ENCODE peak calls at places on chromosomes 5 and 9, in four cellular contexts. P is cardiac muscle cell; I is CD8-positive, alpha-beta memory T cell; L is stomach. X is an unnamed sample.
A peak's percentile ranks its signal among the peaks of the same experiment; 100 is the strongest.

GRCh38 chr9:122991370-122991830 is 42.1 kb upstream of the GPR21 start:
- DNase-seq in P (peak; percentile 8), I (peak; percentile 52), L (no peak), X (no peak)

GRCh38 chr5:87195104-87195581 is 72.5 kb upstream of the RASA1 start:
- DNase-seq in P (no peak), L (no peak), I (no peak), X (no peak)

GRCh38 chr5:110366716-110367115 is 359.8 kb downstream of the TMEM232 start:
- DNase-seq in L (no peak), I (no peak), P (no peak), X (no peak)

GRCh38 chr5:115170924-115171510 is 1.3 kb upstream of the TRIM36 start:
- DNase-seq in L (no peak), P (no peak), I (no peak), X (no peak)

GRCh38 chr9:126986506-126986951 is 71.9 kb downstream of the RALGPS1 start:
- DNase-seq in P (no peak), L (no peak), I (peak; percentile 56), X (no peak)

GRCh38 chr9:119053070-119053469 is 316.2 kb downstream of the BRINP1 start:
- DNase-seq in P (no peak), L (no peak), I (no peak), X (no peak)

GRCh38 chr5:121762416-121762815 is 89.3 kb upstream of the FTMT start:
- DNase-seq in I (no peak), L (no peak), P (no peak), X (no peak)

GRCh38 chr9:34037626-34038025 is 11.1 kb downstream of the UBAP2 start:
- DNase-seq in I (no peak), L (no peak), P (no peak), X (no peak)

DNA sequence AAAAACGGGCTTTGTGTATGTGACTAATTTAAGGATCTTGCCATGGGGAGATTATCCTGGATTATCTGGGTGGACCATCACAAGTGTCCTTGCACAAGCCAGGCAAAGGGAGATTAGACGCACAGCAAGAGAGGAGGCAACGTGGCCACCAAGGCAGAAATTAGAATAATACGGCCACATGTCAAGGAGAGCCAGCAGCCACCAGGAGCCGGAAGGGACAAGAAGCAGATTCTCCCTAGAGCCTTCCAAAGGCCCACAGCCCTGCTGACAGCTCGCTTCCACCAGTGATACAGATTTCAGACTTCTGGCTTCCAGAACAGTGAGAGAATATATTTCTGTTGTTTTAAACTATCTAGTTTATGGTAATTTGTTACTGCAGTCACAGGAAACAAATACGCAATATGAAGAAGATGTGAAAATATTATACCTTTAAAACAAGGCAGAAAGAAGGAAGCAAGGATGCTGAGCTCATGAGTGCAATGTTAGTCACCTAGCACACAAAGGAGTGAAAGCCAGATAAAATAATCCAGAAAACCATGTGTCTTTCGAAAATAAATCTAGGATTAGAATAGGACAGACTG is 28.7 kb upstream of the F2RL1 start:
- DNase-seq in P (no peak), I (no peak), L (no peak), X (no peak)
- H3K27ac ChIP-seq in P (no peak overlapping the region), I (no peak overlapping the region), L (peak overlapping the region; percentile 80), X (no peak overlapping the region)

GRCh38 chr5:168315991-168316578 is 24.6 kb downstream of the WWC1 start:
- DNase-seq in I (no peak), L (peak; percentile 87), P (no peak), X (no peak)
- H3K27ac ChIP-seq in I (no peak overlapping the region), L (peak overlapping the region; percentile 92), P (no peak overlapping the region), X (peak overlapping the region; percentile 68)

GRCh38 chr5:150163547-150164059 is 3.0 kb upstream of the CDX1 start:
- DNase-seq in P (no peak), L (peak; percentile 41), I (no peak), X (no peak)

GRCh38 chr5:150160448-150161069 is 4.9 kb upstream of the PDGFRB start:
- DNase-seq in P (no peak), L (no peak), I (no peak), X (no peak)

GRCh38 chr5:150163035-150163434 is 3.5 kb upstream of the CDX1 start:
- DNase-seq in P (no peak), I (no peak), L (no peak), X (no peak)

GRCh38 chr5:150161242-150162141 is 5.1 kb upstream of the CDX1 start:
- DNase-seq in I (peak; percentile 79), L (peak; percentile 87), P (peak; percentile 83), X (peak; percentile 42)

GRCh38 chr5:150162142-150162513 is 4.5 kb upstream of the CDX1 start:
- DNase-seq in P (no peak), L (no peak), I (no peak), X (no peak)
- H3K27ac ChIP-seq in P (no peak overlapping the region), L (no peak overlapping the region), I (no peak overlapping the region), X (no peak overlapping the region)

GRCh38 chr9:71676460-71676859 is 91.9 kb downstream of the CEMIP2 start:
- DNase-seq in I (no peak), L (no peak), P (no peak), X (no peak)

GRCh38 chr9:71675857-71676165 is 92.5 kb downstream of the CEMIP2 start:
- DNase-seq in L (no peak), P (no peak), I (no peak), X (no peak)

GRCh38 chr9:71678999-71679398 is 89.3 kb downstream of the CEMIP2 start:
- DNase-seq in P (no peak), I (no peak), L (no peak), X (no peak)

GRCh38 chr9:71675129-71675856 is 93.0 kb downstream of the CEMIP2 start:
- DNase-seq in P (no peak), L (no peak), I (no peak), X (no peak)

GRCh38 chr9:71677209-71677608 is 91.1 kb downstream of the CEMIP2 start:
- DNase-seq in L (no peak), I (no peak), P (no peak), X (no peak)
- H3K27ac ChIP-seq in L (peak overlapping the region; percentile 65), I (no peak overlapping the region), P (no peak overlapping the region), X (no peak overlapping the region)

GRCh38 chr5:138467711-138468132 is 2.4 kb downstream of the EGR1 start:
- DNase-seq in P (no peak), L (peak; percentile 52), I (no peak), X (no peak)

GRCh38 chr5:138464388-138465287 is 641 bp upstream of the EGR1 start:
- DNase-seq in L (peak; percentile 97), I (peak; percentile 98), P (peak; percentile 99), X (peak; percentile 97)

GRCh38 chr5:138466900-138467710 is 1.8 kb downstream of the EGR1 start:
- DNase-seq in L (peak; percentile 52), I (no peak), P (no peak), X (no peak)

GRCh38 chr5:138465288-138466057 is at the start of gene EGR1:
- DNase-seq in P (peak; percentile 96), I (peak; percentile 97), L (peak; percentile 95), X (peak; percentile 96)

DNA sequence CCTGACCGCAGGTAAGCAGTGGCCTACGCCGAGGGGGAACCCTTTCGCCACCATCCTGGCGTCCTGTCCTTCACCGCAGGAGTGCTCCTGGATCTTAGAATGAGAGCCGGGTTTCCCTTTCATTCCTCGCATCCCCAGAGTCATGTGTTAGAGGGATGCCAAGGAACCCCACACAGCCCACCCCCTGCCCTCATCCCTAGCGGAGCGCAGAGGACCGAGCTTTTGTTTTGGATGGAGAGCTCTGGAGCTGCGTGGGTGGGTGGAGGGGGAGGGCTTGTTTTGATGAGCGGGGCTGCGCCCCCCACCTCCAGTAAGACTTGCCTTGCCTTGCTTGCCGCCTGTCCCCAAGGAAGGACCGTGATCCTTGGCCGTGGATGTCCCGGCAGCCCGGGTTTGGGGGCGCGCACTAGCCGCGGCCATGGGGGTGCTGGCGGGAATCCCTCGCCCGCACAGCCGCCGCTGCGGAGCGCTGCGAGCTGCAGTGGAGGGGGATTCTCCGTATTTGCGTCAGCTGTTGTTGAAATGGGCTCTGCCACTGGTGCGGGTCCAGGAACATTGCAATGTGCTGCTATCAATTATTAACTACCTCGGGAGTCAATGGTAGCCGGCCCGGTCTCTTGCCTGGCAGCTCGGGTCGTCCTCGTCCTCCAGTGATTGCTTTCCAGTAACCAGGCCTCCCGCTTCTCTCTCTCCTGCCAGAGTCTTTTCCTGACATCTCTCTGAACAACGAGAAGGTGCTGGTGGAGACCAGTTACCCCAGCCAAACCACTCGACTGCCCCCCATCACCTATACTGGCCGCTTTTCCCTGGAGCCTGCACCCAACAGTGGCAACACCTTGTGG is 1.0 kb downstream of the EGR1 start:
- DNase-seq in I (no peak), P (no peak), L (peak; percentile 75), X (no peak)
- H3K27ac ChIP-seq in I (peak overlapping the region; percentile 27), P (no peak overlapping the region), L (peak overlapping the region; percentile 99), X (peak overlapping the region; percentile 67)

GRCh38 chr5:173473293-173473692 is 143.2 kb downstream of the BOD1 start:
- DNase-seq in P (no peak), L (no peak), I (no peak), X (no peak)
- H3K27ac ChIP-seq in P (no peak overlapping the region), L (peak overlapping the region; percentile 72), I (no peak overlapping the region), X (peak overlapping the region; percentile 98)

X was measured in caudate nucleus.